ENCODE peak calls at places on chromosomes 12 and 14, in nine cellular contexts. E is sigmoid colon, K is suprapubic skin, H is neural progenitor cell, F is SK-N-SH, T is HCT116, U is tibial nerve, Y is breast epithelium, B is cardiac muscle cell. Q is an unnamed sample. For H3K4me1, the result is how much of the 10 kb centered on the place peaks cover.

GRCh38 chr14:104926619-104927431 is 2.1 kb downstream of the PLD4 start:
- DNase-seq in T (no peak), H (no peak), B (no peak), E (no peak), U (no peak), F (no peak), K (no peak), Y (no peak), Q (peak)

GRCh38 chr12:9095322-9095721 is 20.4 kb downstream of the A2M start:
- DNase-seq in T (no peak), F (no peak), H (no peak), Y (no peak), K (no peak), U (no peak), E (no peak), B (no peak), Q (no peak)

GRCh38 chr14:37622231-37622923 is 26.9 kb downstream of the TTC6 start:
- DNase-seq in F (no peak), K (no peak), E (no peak), U (no peak), B (peak), H (peak), Y (no peak), T (no peak), Q (no peak)

GRCh38 chr14:64804754-64805260 is 74.9 kb downstream of the SPTB start:
- DNase-seq in Y (no peak), B (no peak), H (no peak), T (no peak), U (no peak), K (no peak), E (peak), F (no peak), Q (no peak)

GRCh38 chr14:40697221-40697620 is 909.5 kb upstream of the LRFN5 start:
- DNase-seq in T (no peak), U (no peak), E (no peak), K (no peak), Y (no peak), F (no peak), H (no peak), B (no peak), Q (no peak)

GRCh38 chr12:81992461-81992860 is 233.3 kb upstream of the PPFIA2 start:
- DNase-seq in K (no peak), Y (no peak), E (no peak), H (peak), U (peak), B (peak), T (peak), F (peak), Q (peak)

GRCh38 chr14:31944256-31945073 is 132.6 kb upstream of the ARHGAP5 start:
- DNase-seq in B (no peak), U (no peak), H (no peak), T (no peak), Y (no peak), E (no peak), F (no peak), K (no peak), Q (peak)

GRCh38 chr12:26701604-26702215 is 131.3 kb downstream of the ITPR2 start:
- DNase-seq in F (peak), U (peak), H (peak), Y (no peak), B (peak), T (peak), E (no peak), K (no peak), Q (no peak)

GRCh38 chr14:64729386-64730060 is 25.3 kb downstream of the PLEKHG3 start:
- DNase-seq in K (no peak), Y (no peak), T (no peak), E (no peak), B (no peak), H (no peak), U (peak), F (no peak), Q (no peak)

GRCh38 chr14:56173360-56173922 is 55.2 kb downstream of the PELI2 start:
- DNase-seq in T (no peak), B (no peak), H (no peak), K (no peak), E (no peak), Y (no peak), F (no peak), U (no peak), Q (no peak)

GRCh38 chr12:125185740-125186470 is 120.7 kb downstream of the AACS start:
- DNase-seq in B (peak), T (peak), H (peak), Y (peak), U (no peak), F (peak), E (peak), K (no peak), Q (peak)

GRCh38 chr12:104671407-104672095 is 214.8 kb downstream of the CHST11 start:
- DNase-seq in B (peak), U (peak), H (no peak), E (peak), Y (peak), T (peak), K (peak), F (peak), Q (peak)

GRCh38 chr14:76267322-76268012 is 108.5 kb upstream of the ESRRB start:
- DNase-seq in K (no peak), B (peak), Y (peak), E (peak), T (no peak), H (peak), F (peak), U (peak), Q (no peak)

GRCh38 chr12:109880938-109881337 is 597 bp upstream of the GLTP start:
- DNase-seq in Y (no peak), T (no peak), U (no peak), K (no peak), B (no peak), H (peak), E (no peak), F (no peak), Q (no peak)

GRCh38 chr12:81245918-81246611 is 168.2 kb downstream of the ACSS3 start:
- DNase-seq in K (no peak), U (no peak), T (no peak), H (peak), Y (no peak), B (no peak), F (no peak), E (no peak), Q (no peak)

GRCh38 chr12:93591137-93591868 is 18.8 kb downstream of the SOCS2 start:
- DNase-seq in Y (peak), K (peak), U (peak), T (peak), F (peak), E (peak), H (peak), B (peak), Q (peak)

GRCh38 chr14:29352681-29353080 is 575.0 kb downstream of the PRKD1 start:
- DNase-seq in F (no peak), H (no peak), U (no peak), Y (no peak), T (no peak), K (no peak), E (no peak), B (peak), Q (no peak)

GRCh38 chr12:20260864-20261263 is 107.5 kb upstream of the PDE3A start:
- DNase-seq in Y (no peak), T (no peak), F (no peak), E (no peak), H (no peak), U (no peak), K (no peak), B (no peak), Q (no peak)

GRCh38 chr12:121798807-121799174 is 5.0 kb upstream of the SETD1B start:
- DNase-seq in K (no peak), T (no peak), U (no peak), B (no peak), H (no peak), E (no peak), Y (no peak), F (no peak), Q (no peak)

GRCh38 chr12:121800694-121801600 is 2.9 kb upstream of the SETD1B start:
- DNase-seq in F (peak), E (peak), U (peak), K (peak), H (peak), B (peak), Y (peak), T (no peak), Q (peak)

GRCh38 chr12:121799842-121800693 is 3.7 kb upstream of the SETD1B start:
- DNase-seq in Y (peak), K (peak), U (peak), F (peak), E (peak), T (peak), B (peak), H (peak), Q (peak)

GRCh38 chr12:121797937-121798801 is 4.7 kb upstream of the RHOF start:
- DNase-seq in B (peak), T (no peak), Y (no peak), K (peak), F (peak), H (peak), U (peak), E (peak), Q (peak)

GRCh38 chr12:121799175-121799841 is 4.5 kb upstream of the SETD1B start:
- DNase-seq in F (peak), H (peak), Y (peak), E (peak), T (peak), B (peak), U (peak), K (peak), Q (peak)
- TF ChIP-seq CTCF in F (no peak), H (no peak), Y (no peak), E (no peak), T (no peak), B (no peak), U (no peak), K (peak), Q (no peak)

DNA sequence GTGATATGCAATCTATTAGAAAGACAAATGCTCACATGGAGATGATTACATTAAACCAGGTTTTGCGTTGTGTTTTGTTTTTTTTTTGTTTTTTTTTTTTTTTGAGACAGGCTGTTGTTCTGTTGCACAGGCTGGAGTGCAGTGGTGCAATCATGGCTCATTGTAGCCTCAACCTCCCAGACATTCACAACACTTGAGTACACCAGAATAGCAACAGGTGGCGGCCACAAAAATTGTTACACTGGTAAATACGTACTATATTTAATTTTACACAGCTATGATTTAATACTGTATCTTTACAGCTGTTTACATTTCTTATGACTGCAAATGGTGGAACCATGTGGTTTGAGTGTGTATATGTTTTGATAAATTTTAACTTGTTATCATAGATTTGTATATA is 60.0 kb downstream of the SCAF11 start:
- DNase-seq in Y (no peak), B (no peak), U (no peak), F (no peak), H (no peak), K (no peak), T (no peak), E (no peak), Q (no peak)
- H3K4me1 ChIP-seq in Y (under half), B (under half), U (under half), F (under half), H (under half), K (under half), T (under half), E (under half), Q (under half)

DNA sequence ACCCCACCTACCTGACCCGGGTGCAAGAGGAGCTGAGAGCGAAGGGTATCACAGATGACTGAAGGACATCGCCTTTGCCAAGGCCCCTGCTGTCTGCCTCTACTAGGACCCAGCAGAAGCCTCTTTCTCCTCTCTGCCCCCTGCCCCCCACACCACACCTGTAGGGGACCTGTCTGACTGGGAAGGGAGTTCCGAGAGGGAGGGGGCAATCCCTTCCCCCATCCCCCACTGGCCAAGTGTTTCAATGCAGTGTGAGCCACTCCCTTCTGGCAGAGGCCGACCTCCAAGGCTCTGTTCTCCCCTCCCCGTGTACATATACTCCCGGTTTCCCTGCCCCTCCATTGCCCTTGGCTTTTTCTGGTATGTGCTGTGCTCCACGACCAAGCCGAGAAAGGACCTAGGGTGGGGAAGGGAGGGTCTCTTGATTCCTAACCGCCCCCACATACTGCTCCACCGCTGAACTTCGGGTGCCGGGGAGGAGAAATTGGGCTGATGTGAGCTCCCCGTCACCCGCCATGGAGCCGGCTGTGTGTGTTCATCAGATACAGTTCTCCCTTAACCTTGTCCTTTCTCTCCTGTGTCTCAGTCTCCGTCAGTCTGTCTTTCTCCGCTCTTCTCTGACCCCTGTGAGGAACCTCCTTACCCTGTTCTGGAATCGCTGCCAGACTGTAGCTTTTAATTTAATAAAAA is 2.0 kb upstream of the ARHGEF25 start:
- DNase-seq in Y (no peak), K (no peak), F (no peak), H (peak), U (no peak), T (no peak), B (no peak), E (no peak), Q (no peak)
- H3K4me3 ChIP-seq in Y (peak), K (peak), F (no peak), H (peak), U (no peak), T (no peak), B (no peak), E (peak), Q (no peak)

DNA sequence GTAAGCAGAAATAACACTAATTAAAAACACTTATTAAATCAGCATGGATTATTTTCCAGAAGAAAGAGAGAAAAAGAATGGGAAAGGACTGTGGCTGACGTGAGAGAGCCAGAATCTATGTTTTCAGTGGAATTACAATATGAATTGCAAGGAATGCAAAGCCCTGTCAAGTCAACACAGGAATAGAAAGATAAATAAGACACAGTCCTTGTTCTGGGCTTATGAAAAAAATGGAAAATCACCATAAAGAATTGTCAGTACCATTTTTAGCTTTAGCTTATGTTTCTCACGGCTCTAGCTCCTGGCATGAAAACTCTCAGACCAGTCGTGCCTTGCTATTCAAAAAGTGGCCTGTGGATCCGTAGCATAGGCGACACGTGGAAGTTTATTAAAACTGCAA is 549.2 kb downstream of the RPS29 start:
- DNase-seq in Y (no peak), H (no peak), K (no peak), F (no peak), T (no peak), B (no peak), U (no peak), E (no peak), Q (no peak)
- TF ChIP-seq CTCF in Y (no peak), H (no peak), K (no peak), F (no peak), T (no peak), B (no peak), U (no peak), E (no peak), Q (no peak)

DNA sequence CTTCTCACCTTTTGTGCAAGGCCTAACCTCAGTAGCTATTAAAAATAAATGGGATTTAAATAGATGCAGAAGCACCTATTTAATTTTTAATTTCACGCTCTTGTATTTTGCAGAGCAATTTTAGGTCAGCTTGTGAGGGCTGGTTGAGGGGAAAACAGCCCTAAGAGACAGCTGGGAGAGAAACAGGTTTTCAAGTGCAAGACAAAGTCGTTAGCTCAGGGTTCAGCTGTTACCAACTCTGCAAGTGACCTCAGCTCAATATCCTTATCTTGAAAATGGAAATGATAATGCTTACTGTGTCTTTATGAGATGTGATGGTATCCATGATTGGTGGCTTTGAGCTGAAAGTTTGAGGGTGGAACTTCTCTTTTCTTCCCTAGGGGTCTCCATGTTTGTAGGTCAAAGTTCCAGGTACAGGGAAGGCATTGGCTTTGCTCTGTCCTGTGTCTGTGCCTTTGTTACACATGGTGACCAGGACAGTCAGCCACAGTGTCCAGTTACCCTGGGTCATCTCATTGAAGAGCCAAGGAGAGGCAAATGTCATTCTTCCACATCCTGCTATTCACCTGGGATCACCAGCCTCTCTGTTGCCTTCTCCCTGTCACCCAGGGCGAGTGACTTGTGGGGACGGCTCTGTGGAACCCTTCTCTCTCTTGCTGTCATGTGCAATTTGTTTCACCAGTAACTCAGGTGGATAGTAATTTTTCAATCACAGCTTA is 100.3 kb downstream of the SAMD4A start:
- DNase-seq in T (no peak), K (no peak), E (no peak), U (no peak), H (no peak), B (no peak), Y (no peak), F (no peak), Q (no peak)
- H3K4me1 ChIP-seq in T (under half), K (under half), E (under half), U (under half), H (under half), B (half or more), Y (under half), F (under half), Q (under half)

GRCh38 chr12:116385486-116386217 is 108.2 kb upstream of the MED13L start:
- DNase-seq in U (no peak), H (peak), T (no peak), B (no peak), K (no peak), E (no peak), Y (no peak), F (no peak), Q (no peak)

GRCh38 chr12:116384175-116384574 is 106.7 kb upstream of the MED13L start:
- DNase-seq in H (no peak), F (no peak), E (no peak), K (no peak), T (no peak), B (no peak), U (no peak), Y (no peak), Q (no peak)

GRCh38 chr12:116382456-116382902 is 105.0 kb upstream of the MED13L start:
- DNase-seq in Y (no peak), F (no peak), U (no peak), T (no peak), H (peak), K (no peak), E (no peak), B (no peak), Q (no peak)

GRCh38 chr12:116381744-116382455 is 104.4 kb upstream of the MED13L start:
- DNase-seq in K (no peak), H (peak), E (no peak), T (no peak), Y (no peak), B (peak), U (no peak), F (no peak), Q (peak)

DNA sequence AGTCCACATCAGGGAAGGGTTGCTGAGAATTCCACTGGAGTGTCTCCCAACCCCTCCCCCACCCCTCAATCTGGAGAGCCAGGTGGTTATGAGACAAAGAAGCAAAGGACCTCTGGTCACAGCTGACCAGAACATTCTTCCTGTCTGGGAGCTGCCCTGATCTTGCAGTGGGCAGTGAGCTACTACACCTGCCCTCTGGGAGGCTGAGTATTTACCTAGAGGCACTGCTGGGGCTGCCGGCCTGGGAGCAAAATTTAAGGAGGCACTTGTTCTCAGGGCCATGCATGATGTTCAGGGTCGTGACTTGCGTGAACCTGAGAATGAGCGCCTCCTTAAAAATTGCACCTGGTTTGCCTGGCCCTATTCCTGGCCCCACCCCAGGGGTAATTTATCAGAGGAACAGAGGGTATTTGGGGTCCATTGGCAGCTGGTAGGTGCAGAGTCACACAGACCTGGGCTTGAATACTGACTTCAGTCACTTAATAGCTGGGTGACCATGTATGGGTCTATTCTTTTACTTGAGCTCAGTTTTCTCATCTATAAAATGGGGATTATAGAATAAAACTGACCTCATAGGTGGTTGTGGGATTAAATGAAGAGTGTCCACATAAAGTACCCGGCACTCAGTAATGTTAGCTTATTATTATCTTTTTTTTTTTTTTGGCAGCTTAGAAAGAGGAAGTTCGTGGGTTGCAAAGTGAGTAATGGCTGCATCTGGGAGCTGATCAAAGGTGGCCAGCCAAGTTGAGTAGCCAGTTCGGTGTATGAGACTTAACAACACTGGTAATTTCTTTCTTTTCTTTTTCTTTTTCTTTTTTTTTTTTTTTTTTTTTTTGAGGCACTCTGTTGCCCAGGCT is 107.4 kb upstream of the MED13L start:
- DNase-seq in H (no peak), T (no peak), Y (no peak), U (no peak), E (no peak), K (no peak), B (peak), F (no peak), Q (peak)
- H3K4me3 ChIP-seq in H (no peak), T (no peak), Y (no peak), U (no peak), E (no peak), K (no peak), B (no peak), F (no peak), Q (no peak)

DNA sequence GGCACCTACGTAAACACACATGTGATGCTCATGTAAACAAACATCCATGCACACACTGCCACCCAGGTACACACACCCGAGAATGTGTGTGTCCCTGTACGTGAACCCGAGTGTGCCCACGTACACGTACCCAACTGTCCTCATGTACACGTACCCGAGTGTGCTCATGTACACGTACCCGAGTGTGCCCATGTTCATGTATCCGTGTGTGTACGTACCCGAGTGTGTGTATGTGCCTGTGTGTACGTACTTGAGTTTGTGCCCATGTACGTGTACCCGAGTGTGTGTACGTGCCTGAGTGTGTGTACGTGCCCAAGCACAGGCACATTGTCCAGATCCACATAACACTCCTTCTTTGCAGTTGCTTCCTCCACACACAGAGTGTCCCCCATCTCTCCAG is 45.0 kb downstream of the LRCOL1 start:
- DNase-seq in F (no peak), E (no peak), K (no peak), U (no peak), Y (no peak), B (no peak), T (no peak), H (no peak), Q (no peak)
- TF ChIP-seq CTCF in F (no peak), E (no peak), K (no peak), U (no peak), Y (no peak), B (no peak), T (no peak), H (no peak), Q (no peak)